ENCODE peak calls at places on chromosome 22, in seven cellular contexts. N is stimulated activated CD8-positive, alpha-beta memory T cell treated with anti-CD3 and anti-CD28 coated beads, Interleukin-4, amount 100 ng/mL, for 1 hour; S is naive thymus-derived CD8-positive, alpha-beta T cell; I is GM03348; U is Kasumi-1; W is neuronal stem cell; J is WTC11. K is an unnamed sample.

GRCh38 chr22:39179841-39180335 is 27.4 kb upstream of the CBX7 start:
- DNase-seq in N (no peak), S (no peak), I (no peak), U (no peak), W (no peak), J (no peak), K (no peak)

GRCh38 chr22:28505416-28506156 is 174.1 kb downstream of the TTC28 start:
- DNase-seq in N (no peak), S (no peak), I (no peak), U (no peak), W (no peak), J (no peak), K (no peak)

GRCh38 chr22:48709453-48709852 is 1118.2 kb downstream of the BRD1 start:
- DNase-seq in N (no peak), S (no peak), I (no peak), U (no peak), W (no peak), J (no peak), K (no peak)

GRCh38 chr22:44497218-44497903 is 672 bp downstream of the RTL6 start:
- DNase-seq in N (no peak), S (no peak), I (peak; percentile 53), U (no peak), W (peak; percentile 9), J (peak; percentile 22), K (peak; percentile 81)

GRCh38 chr22:25818541-25818940 is 76.6 kb downstream of the MYO18B start:
- DNase-seq in N (no peak), S (no peak), I (no peak), U (no peak), W (no peak), J (no peak), K (no peak)

GRCh38 chr22:23072035-23072910 is 2.0 kb downstream of the GNAZ start:
- DNase-seq in N (no peak), S (no peak), I (no peak), U (no peak), W (no peak), J (no peak), K (no peak)

GRCh38 chr22:35479359-35479758 is 61.3 kb upstream of the RASD2 start:
- DNase-seq in N (no peak), S (no peak), I (no peak), U (no peak), W (no peak), J (no peak), K (no peak)

GRCh38 chr22:36510966-36511881 is 4.4 kb upstream of the FOXRED2 start:
- DNase-seq in N (no peak), S (peak; percentile 40), I (peak; percentile 65), U (peak; percentile 71), W (no peak), J (peak; percentile 66), K (no peak)

GRCh38 chr22:35561796-35562526 is 21.3 kb downstream of the RASD2 start:
- DNase-seq in N (no peak), S (no peak), I (peak; percentile 59), U (no peak), W (no peak), J (peak; percentile 43), K (no peak)

GRCh38 chr22:24516301-24516737 is 21.2 kb downstream of the UPB1 start:
- DNase-seq in N (no peak), S (no peak), I (peak; percentile 90), U (no peak), W (no peak), J (no peak), K (no peak)

GRCh38 chr22:43272869-43273318 is 70.3 kb downstream of the SCUBE1 start:
- DNase-seq in N (no peak), S (no peak), I (no peak), U (no peak), W (no peak), J (peak; percentile 29), K (no peak)

GRCh38 chr22:41642711-41643110 is 21.6 kb downstream of the XRCC6 start:
- DNase-seq in N (no peak), S (no peak), I (no peak), U (no peak), W (no peak), J (no peak), K (no peak)

GRCh38 chr22:44032126-44032730 is 8.1 kb downstream of the PARVB start:
- DNase-seq in N (no peak), S (no peak), I (no peak), U (no peak), W (no peak), J (no peak), K (no peak)

GRCh38 chr22:25403752-25404471 is 160.6 kb upstream of the GRK3 start:
- DNase-seq in N (no peak), S (no peak), I (peak; percentile 45), U (peak; percentile 49), W (no peak), J (no peak), K (no peak)

GRCh38 chr22:26610072-26610958 is 7.5 kb downstream of the CRYBB1 start:
- DNase-seq in N (no peak), S (no peak), I (peak; percentile 94), U (peak; percentile 4), W (no peak), J (no peak), K (no peak)

GRCh38 chr22:37282385-37282677 is at the start of gene CYTH4:
- DNase-seq in N (peak; percentile 59), S (peak; percentile 63), I (no peak), U (no peak), W (no peak), J (no peak), K (no peak)

GRCh38 chr22:48756146-48757111 is 1071.2 kb downstream of the BRD1 start:
- DNase-seq in N (no peak), S (no peak), I (peak; percentile 1), U (no peak), W (no peak), J (peak; percentile 9), K (peak; percentile 64)

GRCh38 chr22:49322861-49323622 is 504.6 kb downstream of the BRD1 start:
- DNase-seq in N (no peak), S (no peak), I (peak; percentile 3), U (no peak), W (no peak), J (no peak), K (peak; percentile 80)

GRCh38 chr22:32587449-32587848 is 112.8 kb downstream of the FBXO7 start:
- DNase-seq in N (no peak), S (no peak), I (no peak), U (no peak), W (no peak), J (no peak), K (no peak)

GRCh38 chr22:36948273-36949055 is 35.0 kb downstream of the CSF2RB start:
- DNase-seq in N (no peak), S (no peak), I (no peak), U (no peak), W (no peak), J (no peak), K (no peak)

GRCh38 chr22:44309137-44309536 is 3.6 kb downstream of the SHISAL1 start:
- DNase-seq in N (no peak), S (no peak), I (peak; percentile 96), U (peak; percentile 3), W (no peak), J (no peak), K (no peak)

GRCh38 chr22:46931881-46932280 is 169.4 kb downstream of the TBC1D22A start:
- DNase-seq in N (no peak), S (no peak), I (no peak), U (no peak), W (no peak), J (no peak), K (no peak)

GRCh38 chr22:43823353-43823908 is 11.3 kb upstream of the EFCAB6 start:
- DNase-seq in N (no peak), S (no peak), I (peak; percentile 2), U (no peak), W (no peak), J (no peak), K (no peak)

GRCh38 chr22:17158176-17158567 is 905 bp downstream of the HDHD5 start:
- DNase-seq in N (no peak), S (no peak), I (no peak), U (no peak), W (no peak), J (no peak), K (no peak)

GRCh38 chr22:39808087-39808486 is 85.5 kb downstream of the ENTHD1 start:
- DNase-seq in N (no peak), S (no peak), I (no peak), U (peak; percentile 16), W (no peak), J (peak; percentile 78), K (no peak)

K was measured in esophagus muscularis mucosa.